ENCODE peak calls at places on chromosome 14, in four cellular contexts. One of them, this sample, is unnamed.
A peak's percentile ranks its signal among the peaks of the same experiment; 100 is the strongest.

GRCh38 chr14:64209428-64210165 is 84.6 kb downstream of the ESR2 start:
- DNase-seq in transverse colon: peak; percentile 30
- DNase-seq in heart right ventricle: peak; percentile 57
- DNase-seq in IMR-90: peak; percentile 71
- DNase-seq in this sample: peak; percentile 49

GRCh38 chr14:50051106-50051505 is 65.3 kb downstream of the VCPKMT start:
- DNase-seq in transverse colon: no peak
- DNase-seq in heart right ventricle: no peak
- DNase-seq in IMR-90: no peak
- DNase-seq in this sample: no peak

GRCh38 chr14:67879026-67879425 is 59.4 kb downstream of the RAD51B start:
- DNase-seq in transverse colon: no peak
- DNase-seq in heart right ventricle: no peak
- DNase-seq in IMR-90: no peak
- DNase-seq in this sample: no peak

GRCh38 chr14:76546426-76547221 is 170.7 kb downstream of the ESRRB start:
- DNase-seq in transverse colon: no peak
- DNase-seq in heart right ventricle: no peak
- DNase-seq in IMR-90: no peak
- DNase-seq in this sample: no peak

GRCh38 chr14:59123975-59124374 is 64.5 kb upstream of the DAAM1 start:
- DNase-seq in transverse colon: no peak
- DNase-seq in heart right ventricle: no peak
- DNase-seq in IMR-90: peak; percentile 49
- DNase-seq in this sample: peak; percentile 61

GRCh38 chr14:104442107-104442551 is 137.4 kb upstream of the C14orf180 start:
- DNase-seq in transverse colon: no peak
- DNase-seq in heart right ventricle: no peak
- DNase-seq in IMR-90: no peak
- DNase-seq in this sample: no peak

GRCh38 chr14:38941485-38941884 is 161.6 kb downstream of the SEC23A start:
- DNase-seq in transverse colon: no peak
- DNase-seq in heart right ventricle: no peak
- DNase-seq in IMR-90: no peak
- DNase-seq in this sample: peak; percentile 17

GRCh38 chr14:54622189-54622958 is 55.4 kb downstream of the SAMD4A start:
- DNase-seq in transverse colon: no peak
- DNase-seq in heart right ventricle: no peak
- DNase-seq in IMR-90: no peak
- DNase-seq in this sample: no peak

GRCh38 chr14:29536886-29537511 is 390.6 kb downstream of the PRKD1 start:
- DNase-seq in transverse colon: no peak
- DNase-seq in heart right ventricle: no peak
- DNase-seq in IMR-90: peak; percentile 35
- DNase-seq in this sample: peak; percentile 57

GRCh38 chr14:71240866-71241520 is 333.7 kb downstream of the PCNX1 start:
- DNase-seq in transverse colon: no peak
- DNase-seq in heart right ventricle: no peak
- DNase-seq in IMR-90: no peak
- DNase-seq in this sample: no peak

GRCh38 chr14:85909581-85909980 is 379.6 kb downstream of the FLRT2 start:
- DNase-seq in transverse colon: no peak
- DNase-seq in heart right ventricle: no peak
- DNase-seq in IMR-90: no peak
- DNase-seq in this sample: peak; percentile 12

GRCh38 chr14:54348001-54348611 is 48.7 kb upstream of the CDKN3 start:
- DNase-seq in transverse colon: no peak
- DNase-seq in heart right ventricle: no peak
- DNase-seq in IMR-90: peak; percentile 47
- DNase-seq in this sample: peak; percentile 70

GRCh38 chr14:99271951-99272668 is at the start of gene BCL11B:
- DNase-seq in transverse colon: peak; percentile 82
- DNase-seq in heart right ventricle: peak; percentile 46
- DNase-seq in IMR-90: peak; percentile 66
- DNase-seq in this sample: peak; percentile 65
- TF ChIP-seq CTCF in transverse colon: peak; percentile 58
- TF ChIP-seq CTCF in heart right ventricle: peak; percentile 37
- TF ChIP-seq CTCF in IMR-90: peak; percentile 42
- TF ChIP-seq CTCF in this sample: peak; percentile 59

DNA sequence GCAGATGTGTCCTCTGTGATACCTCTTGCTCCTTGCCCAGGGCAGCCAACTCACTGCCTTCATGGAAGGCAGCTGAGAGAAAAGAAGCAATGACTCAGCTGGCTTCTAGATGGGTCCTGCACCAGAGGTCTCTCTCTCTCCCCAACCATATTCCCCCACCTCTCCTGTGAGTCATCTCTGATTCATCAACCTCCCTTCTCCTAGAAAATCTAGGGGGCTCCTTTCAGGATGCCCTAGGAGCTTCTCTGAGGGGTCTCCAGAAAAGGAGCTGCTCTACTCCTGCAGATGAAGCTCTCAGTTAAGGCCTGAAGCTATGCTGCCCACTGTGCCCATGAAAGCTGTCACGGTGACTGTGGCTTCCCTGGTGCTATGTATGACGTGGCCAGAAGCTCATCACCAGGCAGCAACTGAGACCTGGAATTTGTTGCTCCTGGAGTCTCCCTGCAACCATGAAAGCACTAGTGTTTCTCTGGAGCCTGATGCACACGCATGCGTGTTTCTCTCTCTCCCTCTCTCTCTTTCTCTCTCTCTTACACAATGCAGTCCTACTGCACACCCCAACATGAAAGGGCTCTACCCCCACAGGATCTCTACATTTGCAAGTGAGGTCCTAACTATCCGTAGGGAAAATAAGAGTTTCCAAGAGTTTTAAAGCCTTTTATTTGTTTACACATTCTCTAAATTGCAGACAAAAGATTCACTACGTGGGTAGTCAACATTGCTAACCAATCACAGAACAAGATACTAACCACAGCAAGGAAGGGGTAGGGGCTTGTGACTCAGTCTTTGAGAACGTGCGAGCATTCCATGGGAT is 285.3 kb downstream of the DPF3 start:
- DNase-seq in transverse colon: no peak
- DNase-seq in heart right ventricle: no peak
- DNase-seq in IMR-90: peak; percentile 97
- DNase-seq in this sample: peak; percentile 91
- H3K4me3 ChIP-seq in transverse colon: no peak overlapping the region
- H3K4me3 ChIP-seq in heart right ventricle: no peak overlapping the region
- H3K4me3 ChIP-seq in IMR-90: no peak overlapping the region
- H3K4me3 ChIP-seq in this sample: no peak overlapping the region

GRCh38 chr14:106662947-106663346 is 1136.6 kb downstream of the TMEM121 start:
- DNase-seq in transverse colon: no peak
- DNase-seq in heart right ventricle: no peak
- DNase-seq in IMR-90: no peak
- DNase-seq in this sample: no peak

GRCh38 chr14:106652494-106652893 is 1126.1 kb downstream of the TMEM121 start:
- DNase-seq in transverse colon: no peak
- DNase-seq in heart right ventricle: no peak
- DNase-seq in IMR-90: no peak
- DNase-seq in this sample: no peak

GRCh38 chr14:106657460-106657859 is 1131.1 kb downstream of the TMEM121 start:
- DNase-seq in transverse colon: peak; percentile 46
- DNase-seq in heart right ventricle: no peak
- DNase-seq in IMR-90: no peak
- DNase-seq in this sample: no peak
- TF ChIP-seq CTCF in transverse colon: no peak
- TF ChIP-seq CTCF in heart right ventricle: no peak
- TF ChIP-seq CTCF in IMR-90: no peak
- TF ChIP-seq CTCF in this sample: no peak

GRCh38 chr14:61203059-61203753 is 77.9 kb downstream of the TMEM30B start:
- DNase-seq in transverse colon: no peak
- DNase-seq in heart right ventricle: no peak
- DNase-seq in IMR-90: no peak
- DNase-seq in this sample: no peak
- H3K4me3 ChIP-seq in transverse colon: no peak overlapping the region
- H3K4me3 ChIP-seq in heart right ventricle: no peak overlapping the region
- H3K4me3 ChIP-seq in IMR-90: no peak overlapping the region
- H3K4me3 ChIP-seq in this sample: no peak overlapping the region